ENCODE peak calls at places on chromosome 9, in seven cellular contexts. One of them, this sample, is unnamed.

GRCh38 chr9:37675661-37676060 is 24.9 kb downstream of the FRMPD1 start:
- DNase-seq in endodermal cell: no peak
- DNase-seq in tibial nerve: no peak
- DNase-seq in AG04450: no peak
- DNase-seq in Peyer's patch: peak
- DNase-seq in body of pancreas: no peak
- DNase-seq in astrocyte of the spinal cord: no peak
- DNase-seq in this sample: no peak

GRCh38 chr9:88811511-88811910 is 179.8 kb upstream of the S1PR3 start:
- DNase-seq in astrocyte of the spinal cord: no peak
- DNase-seq in endodermal cell: no peak
- DNase-seq in AG04450: no peak
- DNase-seq in Peyer's patch: no peak
- DNase-seq in body of pancreas: no peak
- DNase-seq in tibial nerve: no peak
- DNase-seq in this sample: no peak

GRCh38 chr9:95772320-95773060 is 103.0 kb upstream of the ERCC6L2 start:
- DNase-seq in endodermal cell: peak
- DNase-seq in Peyer's patch: peak
- DNase-seq in AG04450: no peak
- DNase-seq in body of pancreas: peak
- DNase-seq in astrocyte of the spinal cord: peak
- DNase-seq in tibial nerve: peak
- DNase-seq in this sample: no peak

GRCh38 chr9:20358201-20358600 is 264.1 kb downstream of the MLLT3 start:
- DNase-seq in body of pancreas: no peak
- DNase-seq in tibial nerve: no peak
- DNase-seq in astrocyte of the spinal cord: peak
- DNase-seq in endodermal cell: no peak
- DNase-seq in Peyer's patch: no peak
- DNase-seq in AG04450: no peak
- DNase-seq in this sample: no peak

GRCh38 chr9:114313186-114313585 is 9.7 kb upstream of the ORM1 start:
- DNase-seq in body of pancreas: no peak
- DNase-seq in Peyer's patch: peak
- DNase-seq in endodermal cell: no peak
- DNase-seq in astrocyte of the spinal cord: no peak
- DNase-seq in AG04450: no peak
- DNase-seq in tibial nerve: no peak
- DNase-seq in this sample: no peak

GRCh38 chr9:89116064-89116817 is 62.4 kb downstream of the SHC3 start:
- DNase-seq in Peyer's patch: no peak
- DNase-seq in tibial nerve: no peak
- DNase-seq in astrocyte of the spinal cord: peak
- DNase-seq in endodermal cell: no peak
- DNase-seq in body of pancreas: no peak
- DNase-seq in AG04450: peak
- DNase-seq in this sample: no peak

GRCh38 chr9:84121991-84122523 is 141.5 kb downstream of the RMI1 start:
- DNase-seq in Peyer's patch: no peak
- DNase-seq in tibial nerve: peak
- DNase-seq in endodermal cell: no peak
- DNase-seq in AG04450: peak
- DNase-seq in astrocyte of the spinal cord: peak
- DNase-seq in body of pancreas: no peak
- DNase-seq in this sample: no peak

GRCh38 chr9:92426501-92426900 is 2.2 kb upstream of the OMD start:
- DNase-seq in endodermal cell: no peak
- DNase-seq in Peyer's patch: no peak
- DNase-seq in astrocyte of the spinal cord: no peak
- DNase-seq in body of pancreas: no peak
- DNase-seq in AG04450: no peak
- DNase-seq in tibial nerve: no peak
- DNase-seq in this sample: no peak

GRCh38 chr9:100575765-100576368 is 2.0 kb upstream of the CAVIN4 start:
- DNase-seq in astrocyte of the spinal cord: peak
- DNase-seq in tibial nerve: no peak
- DNase-seq in endodermal cell: no peak
- DNase-seq in body of pancreas: no peak
- DNase-seq in Peyer's patch: no peak
- DNase-seq in AG04450: no peak
- DNase-seq in this sample: no peak

GRCh38 chr9:6383551-6384225 is 29.3 kb upstream of the UHRF2 start:
- DNase-seq in Peyer's patch: no peak
- DNase-seq in astrocyte of the spinal cord: peak
- DNase-seq in tibial nerve: no peak
- DNase-seq in AG04450: peak
- DNase-seq in endodermal cell: no peak
- DNase-seq in body of pancreas: no peak
- DNase-seq in this sample: peak

GRCh38 chr9:25003686-25004085 is 458.0 kb upstream of the IZUMO3 start:
- DNase-seq in astrocyte of the spinal cord: no peak
- DNase-seq in tibial nerve: no peak
- DNase-seq in endodermal cell: peak
- DNase-seq in AG04450: no peak
- DNase-seq in Peyer's patch: no peak
- DNase-seq in body of pancreas: no peak
- DNase-seq in this sample: no peak

GRCh38 chr9:79185866-79186265 is 385.9 kb upstream of the TLE4 start:
- DNase-seq in endodermal cell: no peak
- DNase-seq in astrocyte of the spinal cord: no peak
- DNase-seq in Peyer's patch: no peak
- DNase-seq in AG04450: no peak
- DNase-seq in body of pancreas: no peak
- DNase-seq in tibial nerve: no peak
- DNase-seq in this sample: no peak

DNA sequence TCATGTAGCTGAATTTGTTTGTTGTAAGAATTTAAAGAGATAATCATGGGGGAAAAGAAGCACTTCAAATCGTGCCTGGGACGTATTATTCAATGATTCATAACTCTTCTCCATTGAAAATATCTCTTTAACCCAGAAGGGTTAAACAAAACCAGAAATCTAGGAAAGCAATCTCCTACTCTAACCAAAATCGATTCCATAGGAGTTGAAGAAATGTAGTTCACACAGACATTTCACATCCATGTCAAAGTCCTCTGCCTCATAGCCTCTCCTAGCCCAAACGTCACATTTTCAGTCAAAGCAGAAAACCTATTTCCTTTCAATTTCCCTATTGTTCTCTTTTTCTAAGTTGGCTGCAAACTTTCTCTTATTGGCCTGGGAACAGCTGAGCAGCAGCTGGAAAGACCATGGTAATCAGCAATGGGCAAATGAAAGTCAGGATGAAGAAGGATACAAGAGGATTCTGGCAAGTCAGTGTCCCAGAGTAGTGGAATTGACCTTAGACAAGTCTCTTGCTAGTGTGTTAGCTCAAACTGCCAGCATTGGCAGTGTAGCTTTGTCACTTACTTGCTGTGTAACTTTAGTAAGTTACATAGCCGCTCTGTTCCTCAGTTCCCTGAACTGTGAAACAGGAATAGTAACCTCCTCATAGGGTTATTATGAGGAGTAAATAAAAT is 3.8 kb downstream of the ALDH1A1 start:
- DNase-seq in Peyer's patch: no peak
- DNase-seq in astrocyte of the spinal cord: no peak
- DNase-seq in tibial nerve: no peak
- DNase-seq in endodermal cell: no peak
- DNase-seq in AG04450: no peak
- DNase-seq in body of pancreas: peak
- DNase-seq in this sample: no peak
- H3K4me3 ChIP-seq in Peyer's patch: peak
- H3K4me3 ChIP-seq in astrocyte of the spinal cord: no peak
- H3K4me3 ChIP-seq in tibial nerve: peak
- H3K4me3 ChIP-seq in endodermal cell: no peak
- H3K4me3 ChIP-seq in AG04450: no peak
- H3K4me3 ChIP-seq in body of pancreas: no peak
- H3K4me3 ChIP-seq in this sample: no peak

GRCh38 chr9:136693490-136694162 is 6.4 kb upstream of the AGPAT2 start:
- DNase-seq in Peyer's patch: peak
- DNase-seq in body of pancreas: peak
- DNase-seq in AG04450: no peak
- DNase-seq in tibial nerve: no peak
- DNase-seq in astrocyte of the spinal cord: peak
- DNase-seq in endodermal cell: peak
- DNase-seq in this sample: no peak

GRCh38 chr9:136693135-136693489 is 5.9 kb upstream of the AGPAT2 start:
- DNase-seq in tibial nerve: no peak
- DNase-seq in body of pancreas: peak
- DNase-seq in astrocyte of the spinal cord: no peak
- DNase-seq in AG04450: no peak
- DNase-seq in endodermal cell: no peak
- DNase-seq in Peyer's patch: no peak
- DNase-seq in this sample: no peak

GRCh38 chr9:136694865-136695247 is 7.6 kb upstream of the AGPAT2 start:
- DNase-seq in endodermal cell: no peak
- DNase-seq in astrocyte of the spinal cord: no peak
- DNase-seq in Peyer's patch: no peak
- DNase-seq in AG04450: no peak
- DNase-seq in body of pancreas: peak
- DNase-seq in tibial nerve: no peak
- DNase-seq in this sample: no peak

GRCh38 chr9:136695435-136695895 is 8.2 kb upstream of the AGPAT2 start:
- DNase-seq in endodermal cell: no peak
- DNase-seq in Peyer's patch: peak
- DNase-seq in AG04450: no peak
- DNase-seq in body of pancreas: peak
- DNase-seq in tibial nerve: no peak
- DNase-seq in astrocyte of the spinal cord: peak
- DNase-seq in this sample: no peak

DNA sequence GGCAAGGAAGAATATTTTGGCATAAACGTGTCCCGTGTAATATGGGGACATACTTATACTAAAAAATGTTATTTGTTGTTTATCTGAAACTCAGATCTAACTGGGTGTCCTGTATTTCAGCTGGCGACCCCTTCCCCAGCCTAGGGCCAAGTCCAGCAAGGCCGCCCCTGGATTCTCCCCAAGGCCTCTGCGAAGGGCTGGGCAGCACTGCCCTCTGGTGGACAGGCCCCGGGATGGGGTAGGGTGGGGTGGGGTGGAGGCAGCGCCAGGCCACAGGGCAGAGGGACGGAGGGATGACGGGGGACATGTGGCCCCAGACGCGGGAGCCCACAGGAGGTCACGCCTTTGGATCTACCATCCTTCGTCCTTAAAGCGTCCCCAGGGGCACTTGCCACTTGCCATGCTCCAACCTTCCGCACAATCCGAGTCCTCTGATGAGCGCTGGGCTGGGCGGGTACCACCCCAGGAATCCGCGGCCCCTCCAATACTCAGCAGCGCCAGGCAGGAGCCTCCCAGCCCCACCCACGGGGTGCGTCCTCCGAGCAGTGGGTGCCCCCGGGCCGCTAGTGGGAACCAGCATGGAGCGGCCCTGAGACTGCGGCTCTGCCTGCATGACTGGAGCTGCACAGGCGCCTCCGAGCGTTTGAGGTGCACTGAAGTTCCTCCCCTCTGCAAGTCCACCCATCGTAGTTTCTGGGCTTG is 7.1 kb upstream of the AGPAT2 start:
- DNase-seq in AG04450: no peak
- DNase-seq in Peyer's patch: peak
- DNase-seq in body of pancreas: peak
- DNase-seq in endodermal cell: peak
- DNase-seq in tibial nerve: peak
- DNase-seq in astrocyte of the spinal cord: no peak
- DNase-seq in this sample: no peak
- TF ChIP-seq CTCF in AG04450: peak
- TF ChIP-seq CTCF in Peyer's patch: peak
- TF ChIP-seq CTCF in body of pancreas: peak
- TF ChIP-seq CTCF in endodermal cell: peak
- TF ChIP-seq CTCF in tibial nerve: peak
- TF ChIP-seq CTCF in astrocyte of the spinal cord: peak
- TF ChIP-seq CTCF in this sample: peak

GRCh38 chr9:35966433-35966832 is 8.5 kb upstream of the OR2S2 start:
- DNase-seq in Peyer's patch: no peak
- DNase-seq in tibial nerve: no peak
- DNase-seq in endodermal cell: no peak
- DNase-seq in AG04450: no peak
- DNase-seq in body of pancreas: no peak
- DNase-seq in astrocyte of the spinal cord: no peak
- DNase-seq in this sample: no peak
- H3K4me3 ChIP-seq in Peyer's patch: no peak
- H3K4me3 ChIP-seq in tibial nerve: no peak
- H3K4me3 ChIP-seq in endodermal cell: no peak
- H3K4me3 ChIP-seq in AG04450: no peak
- H3K4me3 ChIP-seq in body of pancreas: no peak
- H3K4me3 ChIP-seq in astrocyte of the spinal cord: no peak
- H3K4me3 ChIP-seq in this sample: no peak

GRCh38 chr9:35981704-35982103 is 23.8 kb upstream of the OR2S2 start:
- DNase-seq in tibial nerve: no peak
- DNase-seq in endodermal cell: no peak
- DNase-seq in AG04450: no peak
- DNase-seq in astrocyte of the spinal cord: no peak
- DNase-seq in Peyer's patch: no peak
- DNase-seq in body of pancreas: no peak
- DNase-seq in this sample: no peak

GRCh38 chr9:35976726-35977125 is 18.8 kb upstream of the OR2S2 start:
- DNase-seq in body of pancreas: no peak
- DNase-seq in astrocyte of the spinal cord: no peak
- DNase-seq in endodermal cell: no peak
- DNase-seq in tibial nerve: no peak
- DNase-seq in Peyer's patch: no peak
- DNase-seq in AG04450: no peak
- DNase-seq in this sample: no peak

GRCh38 chr9:35978792-35979191 is 20.8 kb upstream of the OR2S2 start:
- DNase-seq in astrocyte of the spinal cord: no peak
- DNase-seq in Peyer's patch: no peak
- DNase-seq in body of pancreas: no peak
- DNase-seq in AG04450: no peak
- DNase-seq in tibial nerve: no peak
- DNase-seq in endodermal cell: no peak
- DNase-seq in this sample: no peak

GRCh38 chr9:35984021-35984420 is 26.1 kb upstream of the OR2S2 start:
- DNase-seq in astrocyte of the spinal cord: no peak
- DNase-seq in body of pancreas: no peak
- DNase-seq in Peyer's patch: no peak
- DNase-seq in AG04450: no peak
- DNase-seq in tibial nerve: no peak
- DNase-seq in endodermal cell: no peak
- DNase-seq in this sample: no peak

DNA sequence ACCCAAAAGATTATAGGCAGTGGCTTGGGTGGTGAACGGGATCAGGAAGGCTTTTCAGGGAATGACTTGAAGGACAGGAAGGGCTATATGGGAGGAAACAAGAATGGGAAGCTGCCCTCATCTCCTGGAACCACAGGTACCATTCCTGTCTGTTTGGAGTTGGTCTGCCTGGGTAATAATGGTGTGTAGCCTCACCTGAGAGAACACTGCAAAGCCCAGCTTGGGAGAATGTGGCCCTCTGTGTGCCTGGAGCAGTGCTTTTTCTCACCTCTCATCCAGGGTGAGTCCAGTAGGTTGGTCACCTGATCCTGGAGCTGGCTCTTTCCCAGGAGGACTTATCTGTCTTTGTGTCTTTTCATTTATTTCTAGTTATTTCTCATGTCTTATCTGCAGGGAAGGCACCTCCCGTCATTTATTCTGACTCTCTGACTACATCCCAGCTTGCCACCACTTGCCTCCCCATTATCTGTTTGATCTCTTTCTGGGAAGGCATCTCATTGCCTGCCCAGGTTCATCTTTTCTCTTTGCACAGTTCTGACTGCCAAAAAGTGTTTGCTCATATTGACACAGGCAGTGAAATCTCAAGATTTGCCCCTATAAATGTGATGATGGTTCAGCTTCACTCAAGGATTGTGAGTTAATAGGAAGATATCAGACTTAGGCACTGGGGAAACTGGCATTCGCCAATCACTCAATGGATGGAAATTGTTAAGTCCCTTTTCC is 22.5 kb upstream of the OR2S2 start:
- DNase-seq in AG04450: no peak
- DNase-seq in tibial nerve: no peak
- DNase-seq in Peyer's patch: no peak
- DNase-seq in endodermal cell: no peak
- DNase-seq in body of pancreas: no peak
- DNase-seq in astrocyte of the spinal cord: no peak
- DNase-seq in this sample: no peak
- TF ChIP-seq CTCF in AG04450: no peak
- TF ChIP-seq CTCF in tibial nerve: no peak
- TF ChIP-seq CTCF in Peyer's patch: no peak
- TF ChIP-seq CTCF in endodermal cell: no peak
- TF ChIP-seq CTCF in body of pancreas: no peak
- TF ChIP-seq CTCF in astrocyte of the spinal cord: no peak
- TF ChIP-seq CTCF in this sample: no peak